ENCODE peak calls at places on chromosomes 2 and 18, in four cellular contexts. A is AG04449, W is epithelial cell of esophagus, Y is HepG2. P is an unnamed sample.

GRCh38 chr18:27005589-27005988 is 140.1 kb upstream of the AQP4 start:
- DNase-seq in A (no peak), W (peak; percentile 30), Y (peak; percentile 22), P (no peak)

GRCh38 chr2:149765636-149766035 is 178.1 kb upstream of the MMADHC start:
- DNase-seq in A (no peak), W (no peak), Y (no peak), P (no peak)

GRCh38 chr2:205892141-205893064 is 193.6 kb downstream of the INO80D start:
- DNase-seq in Y (peak; percentile 58), W (peak; percentile 80), A (no peak), P (no peak)

GRCh38 chr2:168215813-168216212 is 31.6 kb downstream of the STK39 start:
- DNase-seq in W (no peak), A (no peak), Y (no peak), P (no peak)

GRCh38 chr2:162220438-162220837 is 22.8 kb downstream of the FAP start:
- DNase-seq in W (no peak), Y (no peak), A (no peak), P (no peak)

GRCh38 chr18:61543518-61543917 is 210.3 kb downstream of the CDH20 start:
- DNase-seq in A (no peak), Y (no peak), W (no peak), P (no peak)

GRCh38 chr2:145350011-145350410 is 830.1 kb upstream of the ZEB2 start:
- DNase-seq in A (no peak), W (peak; percentile 55), Y (no peak), P (no peak)

GRCh38 chr2:200985806-200986205 is 22.3 kb upstream of the ORC2 start:
- DNase-seq in Y (no peak), A (peak; percentile 56), W (no peak), P (no peak)

GRCh38 chr2:232878855-232879617 is 9.0 kb downstream of the SNORC start:
- DNase-seq in Y (no peak), A (no peak), W (no peak), P (no peak)

GRCh38 chr2:62038980-62039771 is 133.7 kb downstream of the COMMD1 start:
- DNase-seq in A (peak; percentile 14), W (peak; percentile 87), Y (no peak), P (peak; percentile 18)

GRCh38 chr2:216636570-216637450 is 3.6 kb downstream of the IGFBP2 start:
- DNase-seq in Y (peak; percentile 78), A (no peak), W (peak; percentile 81), P (peak; percentile 44)

GRCh38 chr2:46989491-46990230 is 74.1 kb upstream of the MCFD2 start:
- DNase-seq in W (no peak), Y (no peak), A (no peak), P (no peak)

GRCh38 chr2:37797081-37797480 is 125.6 kb upstream of the CDC42EP3 start:
- DNase-seq in W (peak; percentile 56), Y (no peak), A (no peak), P (no peak)

GRCh38 chr2:60852282-60852860 is 29.0 kb upstream of the REL start:
- DNase-seq in W (no peak), Y (no peak), A (no peak), P (no peak)

GRCh38 chr2:202019689-202020450 is 13.8 kb upstream of the FZD7 start:
- DNase-seq in A (no peak), Y (no peak), W (no peak), P (no peak)

GRCh38 chr2:149814049-149814448 is 226.5 kb upstream of the MMADHC start:
- DNase-seq in A (no peak), W (no peak), Y (no peak), P (no peak)

GRCh38 chr2:74007120-74007519 is 22.4 kb downstream of the TET3 start:
- DNase-seq in A (no peak), W (no peak), Y (no peak), P (no peak)

GRCh38 chr18:26406294-26406693 is 142.1 kb downstream of the KCTD1 start:
- DNase-seq in Y (no peak), A (no peak), W (no peak), P (no peak)

GRCh38 chr2:96859338-96859649 is 1.5 kb upstream of the ANKRD39 start:
- DNase-seq in A (no peak), Y (no peak), W (no peak), P (no peak)

GRCh38 chr18:13550446-13551304 is 175.7 kb downstream of the FAM210A start:
- DNase-seq in W (no peak), A (no peak), Y (no peak), P (no peak)

GRCh38 chr18:45557296-45557695 is 58.0 kb upstream of the SLC14A2 start:
- DNase-seq in Y (no peak), W (peak; percentile 44), A (no peak), P (no peak)

GRCh38 chr18:46010676-46011075 is 43.5 kb upstream of the EPG5 start:
- DNase-seq in W (no peak), A (no peak), Y (no peak), P (no peak)

GRCh38 chr2:86570069-86570468 is 6.8 kb upstream of the CHMP3 start:
- DNase-seq in Y (no peak), A (no peak), W (peak; percentile 28), P (no peak)

GRCh38 chr2:72220170-72220569 is 72.5 kb upstream of the CYP26B1 start:
- DNase-seq in A (no peak), W (no peak), Y (peak; percentile 16), P (no peak)

GRCh38 chr2:238999290-238999741 is 151.4 kb downstream of the TWIST2 start:
- DNase-seq in W (no peak), Y (peak; percentile 26), A (no peak), P (no peak)

GRCh38 chr2:105789745-105790466 is 45.2 kb downstream of the NCK2 start:
- DNase-seq in W (peak; percentile 75), Y (no peak), A (peak; percentile 52), P (no peak)
- H3K4me3 ChIP-seq in W (no peak overlapping the region), Y (no peak overlapping the region), A (no peak overlapping the region), P (no peak overlapping the region)

GRCh38 chr18:63444567-63444966 is 22.3 kb upstream of the VPS4B start:
- DNase-seq in Y (no peak), A (peak; percentile 66), W (peak; percentile 98), P (no peak)

GRCh38 chr18:63445067-63445466 is 22.8 kb upstream of the VPS4B start:
- DNase-seq in W (peak; percentile 93), A (no peak), Y (no peak), P (no peak)

GRCh38 chr18:63440897-63441296 is 18.6 kb upstream of the VPS4B start:
- DNase-seq in A (no peak), Y (no peak), W (no peak), P (no peak)

GRCh38 chr18:63446266-63446665 is 24.0 kb upstream of the VPS4B start:
- DNase-seq in W (no peak), Y (no peak), A (no peak), P (no peak)

DNA sequence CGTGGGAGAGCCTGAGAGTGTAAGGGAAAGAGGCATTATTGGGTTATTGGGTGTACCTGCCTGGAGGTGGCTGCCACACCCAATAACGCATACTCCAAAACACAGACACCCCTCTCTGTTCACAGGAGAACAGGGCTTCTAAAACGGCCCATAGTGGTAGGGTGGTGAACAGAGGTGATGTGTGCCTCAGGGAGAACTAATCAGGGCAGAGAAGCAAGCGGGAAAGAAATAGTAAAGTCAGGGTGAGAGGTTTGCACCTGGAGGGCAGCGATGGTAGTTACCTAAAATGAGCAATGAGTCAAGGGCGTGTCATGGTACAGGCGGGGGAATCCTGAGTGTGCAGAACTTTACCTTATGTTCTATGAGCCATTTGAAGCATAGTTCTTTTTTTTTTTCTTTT is 21.5 kb upstream of the VPS4B start:
- DNase-seq in A (no peak), Y (no peak), W (peak; percentile 96), P (no peak)
- TF ChIP-seq CTCF in A (no peak), Y (no peak), W (peak; percentile 57), P (no peak)

GRCh38 chr18:8661754-8662573 is 43.4 kb upstream of the MTCL1 start:
- DNase-seq in Y (no peak), A (no peak), W (peak; percentile 34), P (peak; percentile 59)
- H3K4me3 ChIP-seq in Y (no peak overlapping the region), A (no peak overlapping the region), W (no peak overlapping the region), P (no peak overlapping the region)

DNA sequence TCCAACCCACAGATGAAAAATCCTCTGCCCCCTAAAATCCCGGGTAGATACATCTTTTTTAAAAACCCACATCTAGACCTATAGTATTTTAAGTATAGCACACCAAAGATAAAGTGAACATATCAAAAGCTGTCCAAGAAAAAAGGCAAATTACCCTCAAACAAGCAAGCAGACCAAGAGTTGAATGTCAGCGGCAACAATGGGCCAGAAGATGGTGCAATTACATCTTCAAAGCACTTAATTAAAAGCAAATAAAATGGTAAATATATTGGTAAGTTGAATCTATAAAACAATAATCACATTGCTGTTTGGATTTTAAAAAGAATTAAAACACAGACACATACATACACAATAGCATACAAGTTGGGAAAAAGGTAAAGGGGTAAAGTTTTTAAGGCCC is 98.5 kb downstream of the MYOM1 start:
- DNase-seq in A (no peak), W (no peak), Y (no peak), P (no peak)
- TF ChIP-seq CTCF in A (no peak), W (peak; percentile 25), Y (no peak), P (no peak)

DNA sequence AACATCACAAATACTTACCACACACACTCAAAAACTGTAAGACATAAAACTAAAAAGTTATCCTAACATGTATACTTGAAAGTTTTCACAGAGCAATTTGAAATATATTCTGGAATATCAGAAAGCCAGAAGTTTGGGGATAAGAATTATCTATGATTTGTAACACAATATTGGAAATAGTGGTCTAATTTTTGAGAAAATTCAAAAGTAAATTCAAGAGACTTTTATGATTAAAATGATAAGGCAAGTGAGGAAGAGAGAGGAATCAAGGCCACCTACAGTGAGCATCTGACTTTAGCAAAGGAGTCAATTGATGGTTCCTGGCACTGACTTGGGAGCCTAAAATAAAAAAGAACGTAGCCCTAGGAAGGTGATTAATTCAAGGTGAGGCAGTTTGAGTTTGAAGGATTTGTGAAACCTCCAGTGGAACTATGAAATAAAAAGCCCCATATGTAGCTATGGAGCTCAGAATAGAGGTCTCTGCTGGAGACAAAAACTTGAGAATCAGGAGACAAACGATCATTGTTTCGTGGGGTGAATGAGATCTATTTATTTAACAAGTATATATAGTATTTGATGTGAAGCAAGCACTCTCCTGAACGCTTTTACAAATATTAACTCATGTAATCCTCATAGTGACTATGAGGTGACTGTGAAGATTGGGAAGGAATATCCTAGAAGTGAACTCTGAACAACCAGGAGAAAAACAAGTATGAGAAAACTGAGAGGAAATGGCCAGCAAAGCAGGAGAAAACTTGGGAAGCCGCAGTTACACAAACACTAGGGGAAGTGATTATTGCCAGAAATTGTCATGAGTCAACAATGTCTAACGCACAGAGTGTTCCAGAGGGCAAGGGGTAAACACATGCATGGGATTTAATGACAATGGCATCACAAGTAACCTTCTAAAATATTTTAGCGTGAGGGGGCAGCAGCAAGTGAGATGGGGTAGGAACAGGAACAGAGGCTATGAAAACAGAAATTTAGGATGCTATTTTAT is 12.8 kb downstream of the TFPI start:
- DNase-seq in A (peak; percentile 89), Y (peak; percentile 98), W (peak; percentile 66), P (no peak)
- H3K4me3 ChIP-seq in A (no peak overlapping the region), Y (no peak overlapping the region), W (no peak overlapping the region), P (no peak overlapping the region)